ENCODE peak calls at places on chromosomes 11 and 22, in four cellular contexts. P is stimulated activated CD4-positive, alpha-beta T cell treated with anti-CD3 and anti-CD28 coated beads, Interleukin-2, amount 100 ng/mL, for 48 hours; J is activated T-cell treated with anti-CD3 and anti-CD28 coated beads, Interleukin-2, amount 50 U/mL, for 72 hours; C is SW480. D is an unnamed sample.

GRCh38 chr22:49657275-49657973 is 170.2 kb downstream of the BRD1 start:
- DNase-seq in J (peak; percentile 79), C (no peak), P (peak; percentile 61), D (no peak)

GRCh38 chr11:47788181-47788580 is 21.0 kb upstream of the FNBP4 start:
- DNase-seq in J (no peak), P (no peak), C (no peak), D (no peak)

GRCh38 chr11:122159173-122159701 is 43.2 kb upstream of the BLID start:
- DNase-seq in J (no peak), C (peak; percentile 13), P (no peak), D (no peak)

GRCh38 chr22:26170795-26171194 is 1.5 kb downstream of the SEZ6L start:
- DNase-seq in C (no peak), P (no peak), J (peak; percentile 3), D (no peak)

GRCh38 chr11:23789938-23790371 is 706.9 kb upstream of the LUZP2 start:
- DNase-seq in C (peak; percentile 88), J (no peak), P (no peak), D (no peak)

GRCh38 chr11:92268546-92268945 is 43.9 kb downstream of the FAT3 start:
- DNase-seq in P (no peak), C (no peak), J (no peak), D (no peak)

GRCh38 chr11:66336234-66337102 is at the start of gene RIN1:
- DNase-seq in J (peak; percentile 85), C (peak; percentile 90), P (peak; percentile 53), D (no peak)

GRCh38 chr11:11841605-11842425 is at the start of gene USP47:
- DNase-seq in C (peak; percentile 92), P (peak; percentile 93), J (peak; percentile 97), D (no peak)

GRCh38 chr11:59560702-59561469 is 49.5 kb downstream of the OR4D9 start:
- DNase-seq in C (peak; percentile 97), J (peak; percentile 82), P (peak; percentile 68), D (no peak)

GRCh38 chr11:35629914-35630313 is 11.7 kb downstream of the FJX1 start:
- DNase-seq in P (no peak), J (no peak), C (peak; percentile 96), D (no peak)

GRCh38 chr11:123454796-123455195 is 24.7 kb downstream of the GRAMD1B start:
- DNase-seq in P (no peak), C (no peak), J (no peak), D (no peak)

GRCh38 chr11:2131371-2132228 is 7.6 kb downstream of the IGF2 start:
- DNase-seq in C (no peak), P (no peak), J (no peak), D (no peak)

GRCh38 chr11:79090191-79090590 is 350.6 kb downstream of the TENM4 start:
- DNase-seq in C (no peak), P (no peak), J (no peak), D (no peak)

D was measured in SIG-M5.